ENCODE peak calls at places on chromosome 16, in four cellular contexts. L, Q, Z and Y are unnamed samples.

GRCh38 chr16:46830417-46830901 is 521 bp downstream of the C16orf87 start:
- DNase-seq in L (peak; percentile 85), Q (peak; percentile 55), Z (peak; percentile 80), Y (no peak)

GRCh38 chr16:81640681-81641070 is 138.4 kb upstream of the PLCG2 start:
- DNase-seq in L (no peak), Q (no peak), Z (no peak), Y (no peak)

GRCh38 chr16:69932228-69932627 is 18.9 kb upstream of the CLEC18A start:
- DNase-seq in L (no peak), Q (no peak), Z (no peak), Y (no peak)

GRCh38 chr16:19666451-19666850 is 51.6 kb downstream of the KNOP1 start:
- DNase-seq in L (no peak), Q (no peak), Z (no peak), Y (no peak)

GRCh38 chr16:56637814-56638750 is at the start of gene MT1A:
- DNase-seq in L (peak; percentile 95), Q (peak; percentile 38), Z (peak; percentile 83), Y (peak; percentile 25)

GRCh38 chr16:1584926-1585487 is 26.9 kb downstream of the IFT140 start:
- DNase-seq in L (no peak), Q (no peak), Z (no peak), Y (no peak)

GRCh38 chr16:3656491-3657468 is 2.3 kb downstream of the DNASE1 start:
- DNase-seq in L (peak; percentile 65), Q (no peak), Z (peak; percentile 43), Y (no peak)

GRCh38 chr16:4385066-4385788 is 13.6 kb downstream of the VASN start:
- DNase-seq in L (no peak), Q (no peak), Z (no peak), Y (no peak)

GRCh38 chr16:88527186-88527936 is 42.8 kb upstream of the ZC3H18 start:
- DNase-seq in L (peak; percentile 87), Q (peak; percentile 70), Z (peak; percentile 83), Y (no peak)

GRCh38 chr16:4263504-4264436 is 9.1 kb downstream of the TFAP4 start:
- DNase-seq in L (peak; percentile 87), Q (peak; percentile 25), Z (peak; percentile 73), Y (no peak)

GRCh38 chr16:4976611-4977145 is 18.5 kb downstream of the SEC14L5 start:
- DNase-seq in L (peak; percentile 44), Q (no peak), Z (peak; percentile 38), Y (no peak)

GRCh38 chr16:58264961-58265479 is 29.8 kb downstream of the PRSS54 start:
- DNase-seq in L (no peak), Q (no peak), Z (no peak), Y (no peak)

GRCh38 chr16:29745853-29746345 is at the start of gene C16orf54:
- DNase-seq in L (peak; percentile 86), Q (peak; percentile 98), Z (peak; percentile 91), Y (no peak)

GRCh38 chr16:88301431-88301830 is 81.3 kb upstream of the ZNF469 start:
- DNase-seq in L (peak; percentile 64), Q (no peak), Z (no peak), Y (no peak)

GRCh38 chr16:48161906-48162305 is 6.1 kb upstream of the ABCC12 start:
- DNase-seq in L (no peak), Q (no peak), Z (no peak), Y (no peak)

GRCh38 chr16:24668481-24669001 is 60.9 kb upstream of the TNRC6A start:
- DNase-seq in L (peak; percentile 82), Q (no peak), Z (no peak), Y (no peak)

GRCh38 chr16:30946671-30947532 is 2.0 kb upstream of the ORAI3 start:
- DNase-seq in L (peak; percentile 78), Q (no peak), Z (no peak), Y (no peak)

GRCh38 chr16:86609115-86609514 is 30.8 kb downstream of the FOXL1 start:
- DNase-seq in L (no peak), Q (no peak), Z (no peak), Y (no peak)

GRCh38 chr16:53898993-53899392 is 195.0 kb downstream of the FTO start:
- DNase-seq in L (no peak), Q (no peak), Z (no peak), Y (no peak)

GRCh38 chr16:13793788-13794461 is 126.0 kb upstream of the ERCC4 start:
- DNase-seq in L (peak; percentile 74), Q (no peak), Z (no peak), Y (no peak)

GRCh38 chr16:23948949-23949392 is 113.2 kb downstream of the PRKCB start:
- DNase-seq in L (no peak), Q (peak; percentile 66), Z (no peak), Y (no peak)

GRCh38 chr16:12390644-12391043 is 413.0 kb downstream of the CPPED1 start:
- DNase-seq in L (no peak), Q (no peak), Z (no peak), Y (no peak)

GRCh38 chr16:26963109-26963508 is 103.6 kb upstream of the C16orf82 start:
- DNase-seq in L (no peak), Q (peak; percentile 32), Z (no peak), Y (no peak)

GRCh38 chr16:1984347-1985225 is 593 bp downstream of the GFER start:
- DNase-seq in L (no peak), Q (no peak), Z (no peak), Y (no peak)

GRCh38 chr16:64469906-64470702 is 651.8 kb downstream of the CDH11 start:
- DNase-seq in L (no peak), Q (no peak), Z (no peak), Y (no peak)

GRCh38 chr16:74837056-74837455 is 62.4 kb upstream of the FA2H start:
- DNase-seq in L (no peak), Q (no peak), Z (no peak), Y (no peak)

GRCh38 chr16:5770118-5770517 is 672.5 kb upstream of the EEF2KMT start:
- DNase-seq in L (no peak), Q (no peak), Z (no peak), Y (no peak)

GRCh38 chr16:76583995-76584394 is 306.8 kb downstream of the CNTNAP4 start:
- DNase-seq in L (no peak), Q (no peak), Z (no peak), Y (no peak)

GRCh38 chr16:47925811-47926460 is 229.9 kb downstream of the ABCC12 start:
- DNase-seq in L (no peak), Q (no peak), Z (no peak), Y (no peak)

GRCh38 chr16:11583889-11584565 is 2.7 kb downstream of the LITAF start:
- DNase-seq in L (peak; percentile 5), Q (peak; percentile 51), Z (no peak), Y (no peak)

GRCh38 chr16:83268164-83268563 is 539.6 kb upstream of the HSBP1 start:
- DNase-seq in L (no peak), Q (no peak), Z (no peak), Y (no peak)

GRCh38 chr16:31344712-31345111 is 10.3 kb upstream of the ITGAX start:
- DNase-seq in L (no peak), Q (no peak), Z (no peak), Y (no peak)

GRCh38 chr16:26981266-26981938 is 85.3 kb upstream of the C16orf82 start:
- DNase-seq in L (no peak), Q (no peak), Z (no peak), Y (no peak)

GRCh38 chr16:71681360-71681759 is 43.1 kb downstream of the PHLPP2 start:
- DNase-seq in L (no peak), Q (no peak), Z (no peak), Y (no peak)